ENCODE peak calls at places on chromosome 22, in six cellular contexts. M, U, J, A, I and S are unnamed samples.

GRCh38 chr22:21857501-21857914 is 9.9 kb downstream of the MAPK1 start:
- DNase-seq in M (no peak), U (no peak), J (no peak), A (no peak), I (no peak), S (no peak)

GRCh38 chr22:36220457-36220921 is 18.8 kb downstream of the APOL2 start:
- DNase-seq in M (no peak), U (peak; percentile 30), J (no peak), A (no peak), I (no peak), S (no peak)

GRCh38 chr22:26956346-26956745 is 299.0 kb downstream of the MIAT start:
- DNase-seq in M (no peak), U (no peak), J (no peak), A (peak; percentile 4), I (no peak), S (no peak)

GRCh38 chr22:23786261-23786710 is 480 bp upstream of the SMARCB1 start:
- DNase-seq in M (no peak), U (no peak), J (no peak), A (no peak), I (no peak), S (no peak)

GRCh38 chr22:19809741-19810140 is 44.9 kb downstream of the GNB1L start:
- DNase-seq in M (no peak), U (no peak), J (no peak), A (no peak), I (no peak), S (no peak)

GRCh38 chr22:39496131-39496838 is 5.8 kb upstream of the MIEF1 start:
- DNase-seq in M (no peak), U (peak; percentile 69), J (peak; percentile 28), A (peak; percentile 64), I (no peak), S (peak; percentile 71)

GRCh38 chr22:32355760-32356159 is 1.9 kb upstream of the RFPL3 start:
- DNase-seq in M (no peak), U (peak; percentile 31), J (no peak), A (peak; percentile 36), I (no peak), S (peak; percentile 70)

GRCh38 chr22:44179989-44180705 is 578 bp upstream of the PARVG start:
- DNase-seq in M (no peak), U (no peak), J (no peak), A (no peak), I (no peak), S (no peak)

GRCh38 chr22:46671824-46672432 is 51.7 kb downstream of the GRAMD4 start:
- DNase-seq in M (peak; percentile 68), U (no peak), J (no peak), A (no peak), I (no peak), S (no peak)

GRCh38 chr22:29729161-29729560 is 9.4 kb downstream of the CABP7 start:
- DNase-seq in M (no peak), U (no peak), J (no peak), A (no peak), I (no peak), S (peak; percentile 57)

GRCh38 chr22:50403701-50404101 is 60.6 kb downstream of the PPP6R2 start:
- DNase-seq in M (no peak), U (no peak), J (no peak), A (no peak), I (no peak), S (no peak)

GRCh38 chr22:24146791-24147353 is 34.4 kb upstream of the SUSD2 start:
- DNase-seq in M (no peak), U (no peak), J (no peak), A (no peak), I (peak; percentile 92), S (no peak)

GRCh38 chr22:44371741-44372525 is 59.2 kb upstream of the SHISAL1 start:
- DNase-seq in M (no peak), U (no peak), J (no peak), A (no peak), I (no peak), S (no peak)

GRCh38 chr22:36386900-36387663 is 685 bp downstream of the MYH9 start:
- DNase-seq in M (no peak), U (no peak), J (no peak), A (peak; percentile 59), I (no peak), S (peak; percentile 77)

GRCh38 chr22:38086942-38087341 is 3.0 kb upstream of the SLC16A8 start:
- DNase-seq in M (no peak), U (no peak), J (no peak), A (no peak), I (no peak), S (peak; percentile 46)

GRCh38 chr22:33034753-33035152 is 23.4 kb downstream of the SYN3 start:
- DNase-seq in M (no peak), U (no peak), J (no peak), A (no peak), I (no peak), S (no peak)

GRCh38 chr22:49234459-49234858 is 593.2 kb downstream of the BRD1 start:
- DNase-seq in M (no peak), U (no peak), J (no peak), A (no peak), I (no peak), S (peak; percentile 11)

GRCh38 chr22:36852056-36852973 is 8.5 kb upstream of the NCF4 start:
- DNase-seq in M (no peak), U (no peak), J (no peak), A (no peak), I (no peak), S (no peak)

GRCh38 chr22:24046024-24046423 is 34.9 kb downstream of the CABIN1 start:
- DNase-seq in M (no peak), U (no peak), J (no peak), A (no peak), I (no peak), S (no peak)

GRCh38 chr22:32674925-32675825 is 126.3 kb upstream of the TIMP3 start:
- DNase-seq in M (no peak), U (no peak), J (no peak), A (no peak), I (no peak), S (no peak)

GRCh38 chr22:27930246-27931060 is 11.4 kb upstream of the PITPNB start:
- DNase-seq in M (no peak), U (no peak), J (no peak), A (no peak), I (no peak), S (peak; percentile 21)

GRCh38 chr22:26585104-26585790 is 4.7 kb downstream of the TPST2 start:
- DNase-seq in M (no peak), U (peak; percentile 22), J (no peak), A (no peak), I (no peak), S (no peak)

GRCh38 chr22:23697031-23697970 is 6.5 kb downstream of the RGL4 start:
- DNase-seq in M (no peak), U (no peak), J (no peak), A (no peak), I (no peak), S (peak; percentile 35)

GRCh38 chr22:43236401-43237166 is 49.6 kb upstream of the TTLL12 start:
- DNase-seq in M (no peak), U (no peak), J (no peak), A (no peak), I (no peak), S (peak; percentile 63)

GRCh38 chr22:19394274-19395050 is 37.1 kb downstream of the HIRA start:
- DNase-seq in M (no peak), U (no peak), J (no peak), A (no peak), I (no peak), S (no peak)

GRCh38 chr22:24247564-24248344 is 2.9 kb upstream of the GGT5 start:
- DNase-seq in M (peak; percentile 90), U (peak; percentile 83), J (peak; percentile 16), A (peak; percentile 91), I (peak; percentile 90), S (peak; percentile 98)

GRCh38 chr22:33896801-33897620 is 23.3 kb downstream of the LARGE1 start:
- DNase-seq in M (no peak), U (no peak), J (no peak), A (no peak), I (no peak), S (peak; percentile 51)

GRCh38 chr22:49199224-49199623 is 628.4 kb downstream of the BRD1 start:
- DNase-seq in M (no peak), U (no peak), J (no peak), A (no peak), I (no peak), S (no peak)

GRCh38 chr22:48265000-48265625 is 1502.7 kb downstream of the TBC1D22A start:
- DNase-seq in M (no peak), U (no peak), J (no peak), A (no peak), I (no peak), S (peak; percentile 35)

GRCh38 chr22:47335460-47335859 is 573.0 kb downstream of the TBC1D22A start:
- DNase-seq in M (no peak), U (no peak), J (no peak), A (no peak), I (no peak), S (no peak)

GRCh38 chr22:23903328-23903971 is 9.3 kb downstream of the MIF start:
- DNase-seq in M (no peak), U (no peak), J (no peak), A (no peak), I (no peak), S (no peak)

GRCh38 chr22:46336119-46337078 is 885 bp downstream of the TRMU start:
- DNase-seq in M (no peak), U (no peak), J (no peak), A (no peak), I (no peak), S (peak; percentile 74)

GRCh38 chr22:38831166-38831945 is 12.5 kb downstream of the NPTXR start:
- DNase-seq in M (no peak), U (peak; percentile 59), J (no peak), A (peak; percentile 51), I (peak; percentile 10), S (no peak)